ENCODE peak calls at places on chromosomes 4 and X, in four cellular contexts. R, Z, U and C are unnamed samples.

GRCh38 chrX:149652232-149652981 is 20.8 kb upstream of the TMEM185A start:
- DNase-seq in Z (no peak), U (no peak), R (no peak), C (no peak)

GRCh38 chrX:96861661-96862060 is 22.0 kb upstream of the RPA4 start:
- DNase-seq in U (no peak), Z (no peak), R (no peak), C (no peak)

GRCh38 chrX:40109288-40110008 is 11.7 kb upstream of the BCOR start:
- DNase-seq in R (no peak), U (no peak), Z (no peak), C (no peak)

GRCh38 chrX:104104676-104105075 is 7.6 kb upstream of the ZCCHC18 start:
- DNase-seq in R (no peak), U (no peak), Z (no peak), C (no peak)

GRCh38 chr4:17085416-17085815 is 187.0 kb upstream of the LDB2 start:
- DNase-seq in R (no peak), U (no peak), Z (no peak), C (no peak)

GRCh38 chr4:78684196-78685079 is 91.7 kb upstream of the BMP2K start:
- DNase-seq in R (no peak), Z (no peak), U (no peak), C (no peak)

GRCh38 chr4:4254666-4255065 is 6.6 kb upstream of the TMEM128 start:
- DNase-seq in U (no peak), R (no peak), Z (no peak), C (no peak)

GRCh38 chr4:81698536-81698935 is 226.8 kb upstream of the RASGEF1B start:
- DNase-seq in Z (no peak), U (no peak), R (no peak), C (no peak)

GRCh38 chr4:52840531-52841350 is 21.4 kb upstream of the RASL11B start:
- DNase-seq in R (no peak), U (no peak), Z (no peak), C (no peak)

GRCh38 chr4:82785248-82786003 is 13.2 kb downstream of the SCD5 start:
- DNase-seq in Z (no peak), R (no peak), U (no peak), C (no peak)

GRCh38 chr4:154608555-154609252 is 3.8 kb downstream of the FGG start:
- DNase-seq in R (no peak), U (no peak), Z (no peak), C (no peak)

GRCh38 chr4:167779280-167779679 is 313.1 kb upstream of the ANXA10 start:
- DNase-seq in Z (no peak), U (no peak), R (no peak), C (no peak)

GRCh38 chr4:2714071-2714770 is 41.9 kb downstream of the TNIP2 start:
- DNase-seq in Z (no peak), R (no peak), U (no peak), C (no peak)

GRCh38 chrX:65720580-65720979 is 53.1 kb downstream of the MSN start:
- DNase-seq in R (no peak), U (no peak), Z (no peak), C (no peak)

GRCh38 chr4:6542951-6543350 is 32.0 kb upstream of the MAN2B2 start:
- DNase-seq in Z (no peak), U (no peak), R (no peak), C (no peak)

GRCh38 chrX:31228909-31229308 is 157.1 kb upstream of the FTHL17 start:
- DNase-seq in Z (peak), R (no peak), U (no peak), C (peak)

GRCh38 chrX:34130980-34131744 is 952 bp downstream of the FAM47A start:
- DNase-seq in Z (no peak), R (no peak), U (no peak), C (no peak)

GRCh38 chr4:44662623-44663006 is 11.2 kb upstream of the YIPF7 start:
- DNase-seq in R (no peak), Z (no peak), U (no peak), C (no peak)

GRCh38 chrX:153917814-153918213 is 8.2 kb downstream of the ARHGAP4 start:
- DNase-seq in U (no peak), Z (no peak), R (no peak), C (no peak)

GRCh38 chr4:98232202-98232601 is 29.0 kb upstream of the RAP1GDS1 start:
- DNase-seq in U (no peak), Z (no peak), R (no peak), C (no peak)

GRCh38 chrX:102651242-102651967 is at the start of gene GPRASP1:
- DNase-seq in R (peak), Z (peak), U (peak), C (no peak)

GRCh38 chr4:150570862-150571261 is 11.1 kb upstream of the MAB21L2 start:
- DNase-seq in R (no peak), Z (no peak), U (no peak), C (no peak)

GRCh38 chr4:123127218-123127617 is 204.8 kb upstream of the NUDT6 start:
- DNase-seq in Z (no peak), R (no peak), U (no peak), C (no peak)

GRCh38 chrX:46903458-46904242 is 8.6 kb upstream of the JADE3 start:
- DNase-seq in R (no peak), U (peak), Z (peak), C (peak)

GRCh38 chrX:65196758-65197371 is 220.6 kb upstream of the ZC4H2 start:
- DNase-seq in U (peak), R (no peak), Z (no peak), C (peak)

GRCh38 chrX:1754077-1754476 is 139.2 kb downstream of the ASMT start:
- DNase-seq in Z (no peak), U (no peak), R (no peak), C (no peak)

GRCh38 chr4:40379248-40379647 is 44.1 kb downstream of the CHRNA9 start:
- DNase-seq in R (no peak), Z (no peak), U (no peak), C (no peak)

GRCh38 chrX:150692837-150693781 is at the start of gene MTMR1:
- DNase-seq in R (no peak), Z (peak), U (peak), C (peak)

GRCh38 chr4:6769984-6770420 is 12.5 kb upstream of the KIAA0232 start:
- DNase-seq in R (no peak), U (no peak), Z (no peak), C (no peak)

GRCh38 chr4:5955856-5956255 is 62.4 kb downstream of the C4orf50 start:
- DNase-seq in U (no peak), Z (no peak), R (no peak), C (no peak)

GRCh38 chrX:110966839-110967238 is 129.2 kb upstream of the PAK3 start:
- DNase-seq in U (no peak), Z (no peak), R (no peak), C (no peak)

GRCh38 chr4:38811307-38811706 is 6.7 kb upstream of the TLR1 start:
- DNase-seq in Z (no peak), R (no peak), U (no peak), C (no peak)

GRCh38 chr4:87025023-87025613 is 90.3 kb downstream of the AFF1 start:
- DNase-seq in U (no peak), Z (no peak), R (no peak), C (no peak)

GRCh38 chr4:138835833-138836521 is 179.6 kb upstream of the NOCT start:
- DNase-seq in U (peak), R (no peak), Z (no peak), C (no peak)

GRCh38 chr4:129747756-129748155 is 651.8 kb downstream of the C4orf33 start:
- DNase-seq in U (no peak), Z (no peak), R (no peak), C (no peak)